ENCODE peak calls at places on chromosomes 12 and 14, in four cellular contexts. K is endothelial cell; N is stomach; C is activated naive CD4-positive, alpha-beta T cell treated with anti-CD3 and anti-CD28 coated beads, Interleukin-2, amount 10 ng/mL, durations not matched to agents 7 days and 5 days. D is an unnamed sample.

GRCh38 chr14:100729982-100730381 is 3.3 kb downstream of the DLK1 start:
- DNase-seq in C (no peak), K (no peak), N (no peak), D (peak; percentile 36)

GRCh38 chr12:89339531-89339930 is 12.8 kb downstream of the DUSP6 start:
- DNase-seq in C (no peak), N (no peak), K (no peak), D (no peak)

GRCh38 chr14:64279719-64280668 is 14.2 kb downstream of the ESR2 start:
- DNase-seq in C (no peak), K (no peak), N (peak; percentile 28), D (no peak)

GRCh38 chr12:79737875-79738718 is 47.3 kb upstream of the PAWR start:
- DNase-seq in N (peak; percentile 42), K (peak; percentile 51), C (peak; percentile 37), D (no peak)

GRCh38 chr14:78448483-78449094 is 278.4 kb downstream of the NRXN3 start:
- DNase-seq in N (peak; percentile 53), C (peak; percentile 66), K (peak; percentile 73), D (no peak)

GRCh38 chr12:105164068-105164467 is 56.5 kb downstream of the WASHC4 start:
- DNase-seq in C (no peak), N (no peak), K (no peak), D (no peak)

GRCh38 chr14:52363969-52364368 is 49.9 kb downstream of the PTGER2 start:
- DNase-seq in N (no peak), C (no peak), K (no peak), D (no peak)

GRCh38 chr12:128040971-128041370 is 226.0 kb upstream of the TMEM132C start:
- DNase-seq in N (no peak), C (no peak), K (no peak), D (no peak)

GRCh38 chr12:1907652-1908611 is 10.5 kb downstream of the CACNA2D4 start:
- DNase-seq in K (no peak), N (peak; percentile 26), C (peak; percentile 36), D (no peak)

GRCh38 chr14:65333926-65334687 is 78.4 kb upstream of the FUT8 start:
- DNase-seq in C (no peak), K (no peak), N (no peak), D (no peak)

GRCh38 chr14:53109028-53109687 is 44.0 kb downstream of the DDHD1 start:
- DNase-seq in K (no peak), C (peak; percentile 83), N (no peak), D (no peak)

GRCh38 chr12:76346798-76347420 is 1.3 kb downstream of the BBS10 start:
- DNase-seq in C (no peak), K (no peak), N (no peak), D (no peak)

GRCh38 chr12:38268612-38269011 is 48.0 kb upstream of the ALG10B start:
- DNase-seq in N (no peak), C (no peak), K (no peak), D (no peak)

GRCh38 chr12:130813949-130814348 is 25.1 kb downstream of the STX2 start:
- DNase-seq in K (no peak), N (no peak), C (no peak), D (no peak)

GRCh38 chr12:47813491-47814196 is 6.1 kb downstream of the HDAC7 start:
- DNase-seq in K (no peak), C (peak; percentile 58), N (no peak), D (no peak)

GRCh38 chr12:122282066-122282465 is 15.8 kb upstream of the VPS33A start:
- DNase-seq in K (no peak), N (no peak), C (no peak), D (no peak)

GRCh38 chr12:121534495-121535148 is 46.2 kb downstream of the KDM2B start:
- DNase-seq in C (peak; percentile 31), N (no peak), K (no peak), D (no peak)

GRCh38 chr12:64912501-64912900 is 88.1 kb downstream of the TBC1D30 start:
- DNase-seq in N (no peak), K (no peak), C (no peak), D (no peak)

GRCh38 chr12:119229837-119230236 is 51.1 kb downstream of the HSPB8 start:
- DNase-seq in N (no peak), C (no peak), K (peak; percentile 58), D (no peak)

D was measured in spleen.